ENCODE peak calls at places on chromosomes 2 and 18, in nine cellular contexts. One of them, this sample, is unnamed.

GRCh38 chr2:121804340-121804739 is 48.9 kb downstream of the TSN start:
- DNase-seq in upper lobe of right lung: no peak
- DNase-seq in endothelial cell of umbilical vein: peak; percentile 53
- DNase-seq in PC-9: no peak
- DNase-seq in Caco-2: no peak
- DNase-seq in neural progenitor cell: no peak
- DNase-seq in cardiac fibroblast: peak; percentile 6
- DNase-seq in brain microvascular endothelial cell: peak; percentile 9
- DNase-seq in heart right ventricle: no peak
- DNase-seq in this sample: no peak

GRCh38 chr2:239355139-239355538 is 45.7 kb downstream of the HDAC4 start:
- DNase-seq in heart right ventricle: no peak
- DNase-seq in Caco-2: no peak
- DNase-seq in PC-9: no peak
- DNase-seq in neural progenitor cell: no peak
- DNase-seq in endothelial cell of umbilical vein: no peak
- DNase-seq in cardiac fibroblast: peak; percentile 39
- DNase-seq in upper lobe of right lung: no peak
- DNase-seq in brain microvascular endothelial cell: no peak
- DNase-seq in this sample: peak; percentile 21

GRCh38 chr2:236180831-236181453 is 12.8 kb upstream of the GBX2 start:
- DNase-seq in upper lobe of right lung: no peak
- DNase-seq in endothelial cell of umbilical vein: peak; percentile 88
- DNase-seq in PC-9: peak; percentile 59
- DNase-seq in brain microvascular endothelial cell: peak; percentile 70
- DNase-seq in cardiac fibroblast: peak; percentile 81
- DNase-seq in neural progenitor cell: peak; percentile 83
- DNase-seq in heart right ventricle: no peak
- DNase-seq in Caco-2: peak; percentile 61
- DNase-seq in this sample: peak; percentile 83

GRCh38 chr2:220575963-220576362 is 948.5 kb downstream of the SLC4A3 start:
- DNase-seq in upper lobe of right lung: no peak
- DNase-seq in Caco-2: no peak
- DNase-seq in heart right ventricle: no peak
- DNase-seq in brain microvascular endothelial cell: no peak
- DNase-seq in neural progenitor cell: no peak
- DNase-seq in PC-9: no peak
- DNase-seq in cardiac fibroblast: no peak
- DNase-seq in endothelial cell of umbilical vein: no peak
- DNase-seq in this sample: no peak

GRCh38 chr2:27721335-27721734 is 50.2 kb upstream of the MRPL33 start:
- DNase-seq in Caco-2: no peak
- DNase-seq in endothelial cell of umbilical vein: no peak
- DNase-seq in heart right ventricle: no peak
- DNase-seq in cardiac fibroblast: no peak
- DNase-seq in PC-9: peak; percentile 99
- DNase-seq in neural progenitor cell: no peak
- DNase-seq in upper lobe of right lung: no peak
- DNase-seq in brain microvascular endothelial cell: no peak
- DNase-seq in this sample: no peak

GRCh38 chr2:106094101-106094860 is 99.8 kb downstream of the UXS1 start:
- DNase-seq in PC-9: no peak
- DNase-seq in cardiac fibroblast: no peak
- DNase-seq in heart right ventricle: no peak
- DNase-seq in brain microvascular endothelial cell: no peak
- DNase-seq in upper lobe of right lung: no peak
- DNase-seq in Caco-2: no peak
- DNase-seq in endothelial cell of umbilical vein: no peak
- DNase-seq in neural progenitor cell: no peak
- DNase-seq in this sample: no peak

GRCh38 chr2:75022516-75022915 is 64.1 kb downstream of the POLE4 start:
- DNase-seq in cardiac fibroblast: peak; percentile 38
- DNase-seq in PC-9: no peak
- DNase-seq in neural progenitor cell: no peak
- DNase-seq in endothelial cell of umbilical vein: no peak
- DNase-seq in brain microvascular endothelial cell: no peak
- DNase-seq in heart right ventricle: no peak
- DNase-seq in upper lobe of right lung: no peak
- DNase-seq in Caco-2: no peak
- DNase-seq in this sample: no peak

GRCh38 chr2:81327916-81328315 is 1023.4 kb upstream of the LRRTM1 start:
- DNase-seq in endothelial cell of umbilical vein: no peak
- DNase-seq in upper lobe of right lung: no peak
- DNase-seq in PC-9: no peak
- DNase-seq in heart right ventricle: no peak
- DNase-seq in cardiac fibroblast: no peak
- DNase-seq in Caco-2: no peak
- DNase-seq in brain microvascular endothelial cell: no peak
- DNase-seq in neural progenitor cell: no peak
- DNase-seq in this sample: no peak

GRCh38 chr2:239688098-239688497 is 287.3 kb upstream of the HDAC4 start:
- DNase-seq in neural progenitor cell: no peak
- DNase-seq in endothelial cell of umbilical vein: no peak
- DNase-seq in cardiac fibroblast: no peak
- DNase-seq in Caco-2: no peak
- DNase-seq in brain microvascular endothelial cell: no peak
- DNase-seq in heart right ventricle: no peak
- DNase-seq in upper lobe of right lung: peak; percentile 63
- DNase-seq in PC-9: no peak
- DNase-seq in this sample: no peak

GRCh38 chr2:239839306-239839705 is 185.8 kb downstream of the NDUFA10 start:
- DNase-seq in endothelial cell of umbilical vein: no peak
- DNase-seq in cardiac fibroblast: no peak
- DNase-seq in PC-9: no peak
- DNase-seq in neural progenitor cell: no peak
- DNase-seq in brain microvascular endothelial cell: no peak
- DNase-seq in Caco-2: no peak
- DNase-seq in heart right ventricle: no peak
- DNase-seq in upper lobe of right lung: peak; percentile 51
- DNase-seq in this sample: no peak

GRCh38 chr18:23284629-23285028 is 149.3 kb downstream of the CABLES1 start:
- DNase-seq in upper lobe of right lung: no peak
- DNase-seq in heart right ventricle: no peak
- DNase-seq in brain microvascular endothelial cell: no peak
- DNase-seq in Caco-2: no peak
- DNase-seq in cardiac fibroblast: no peak
- DNase-seq in neural progenitor cell: no peak
- DNase-seq in PC-9: no peak
- DNase-seq in endothelial cell of umbilical vein: no peak
- DNase-seq in this sample: no peak

GRCh38 chr2:79511320-79511951 is 1.4 kb upstream of the CTNNA2 start:
- DNase-seq in PC-9: no peak
- DNase-seq in neural progenitor cell: peak; percentile 93
- DNase-seq in brain microvascular endothelial cell: no peak
- DNase-seq in upper lobe of right lung: no peak
- DNase-seq in endothelial cell of umbilical vein: peak; percentile 3
- DNase-seq in Caco-2: peak; percentile 64
- DNase-seq in heart right ventricle: no peak
- DNase-seq in cardiac fibroblast: peak; percentile 45
- DNase-seq in this sample: peak; percentile 10

GRCh38 chr2:163640542-163641195 is 95.1 kb downstream of the FIGN start:
- DNase-seq in endothelial cell of umbilical vein: no peak
- DNase-seq in brain microvascular endothelial cell: no peak
- DNase-seq in PC-9: no peak
- DNase-seq in upper lobe of right lung: no peak
- DNase-seq in cardiac fibroblast: no peak
- DNase-seq in Caco-2: no peak
- DNase-seq in neural progenitor cell: peak; percentile 30
- DNase-seq in heart right ventricle: no peak
- DNase-seq in this sample: no peak

GRCh38 chr2:189581354-189582139 is 961 bp upstream of the SLC40A1 start:
- DNase-seq in cardiac fibroblast: no peak
- DNase-seq in PC-9: peak; percentile 65
- DNase-seq in upper lobe of right lung: no peak
- DNase-seq in neural progenitor cell: peak; percentile 50
- DNase-seq in endothelial cell of umbilical vein: no peak
- DNase-seq in heart right ventricle: peak; percentile 19
- DNase-seq in brain microvascular endothelial cell: no peak
- DNase-seq in Caco-2: peak; percentile 86
- DNase-seq in this sample: no peak

GRCh38 chr18:80154293-80154692 is 45.2 kb downstream of the ADNP2 start:
- DNase-seq in endothelial cell of umbilical vein: peak; percentile 9
- DNase-seq in Caco-2: peak; percentile 2
- DNase-seq in heart right ventricle: no peak
- DNase-seq in cardiac fibroblast: peak; percentile 29
- DNase-seq in brain microvascular endothelial cell: no peak
- DNase-seq in neural progenitor cell: peak; percentile 47
- DNase-seq in PC-9: no peak
- DNase-seq in upper lobe of right lung: no peak
- DNase-seq in this sample: peak; percentile 33

GRCh38 chr18:34385306-34385705 is 160.6 kb upstream of the NOL4 start:
- DNase-seq in upper lobe of right lung: no peak
- DNase-seq in Caco-2: no peak
- DNase-seq in heart right ventricle: no peak
- DNase-seq in neural progenitor cell: no peak
- DNase-seq in cardiac fibroblast: no peak
- DNase-seq in brain microvascular endothelial cell: no peak
- DNase-seq in PC-9: no peak
- DNase-seq in endothelial cell of umbilical vein: no peak
- DNase-seq in this sample: no peak

GRCh38 chr2:170113168-170113567 is 64.8 kb upstream of the MYO3B start:
- DNase-seq in neural progenitor cell: no peak
- DNase-seq in upper lobe of right lung: no peak
- DNase-seq in brain microvascular endothelial cell: no peak
- DNase-seq in endothelial cell of umbilical vein: no peak
- DNase-seq in PC-9: no peak
- DNase-seq in Caco-2: no peak
- DNase-seq in heart right ventricle: no peak
- DNase-seq in cardiac fibroblast: no peak
- DNase-seq in this sample: no peak

GRCh38 chr2:1974391-1974790 is 230.1 kb upstream of the PXDN start:
- DNase-seq in neural progenitor cell: no peak
- DNase-seq in upper lobe of right lung: no peak
- DNase-seq in heart right ventricle: no peak
- DNase-seq in brain microvascular endothelial cell: peak; percentile 99
- DNase-seq in cardiac fibroblast: peak; percentile 74
- DNase-seq in PC-9: no peak
- DNase-seq in Caco-2: no peak
- DNase-seq in endothelial cell of umbilical vein: no peak
- DNase-seq in this sample: no peak

GRCh38 chr2:109132626-109133025 is 3.6 kb downstream of the SH3RF3 start:
- DNase-seq in PC-9: no peak
- DNase-seq in brain microvascular endothelial cell: no peak
- DNase-seq in heart right ventricle: no peak
- DNase-seq in neural progenitor cell: no peak
- DNase-seq in upper lobe of right lung: no peak
- DNase-seq in cardiac fibroblast: no peak
- DNase-seq in Caco-2: no peak
- DNase-seq in endothelial cell of umbilical vein: no peak
- DNase-seq in this sample: no peak

GRCh38 chr2:188291142-188291616 is 495 bp upstream of the GULP1 start:
- DNase-seq in upper lobe of right lung: peak; percentile 59
- DNase-seq in brain microvascular endothelial cell: no peak
- DNase-seq in cardiac fibroblast: peak; percentile 43
- DNase-seq in endothelial cell of umbilical vein: peak; percentile 72
- DNase-seq in PC-9: no peak
- DNase-seq in heart right ventricle: no peak
- DNase-seq in Caco-2: peak; percentile 42
- DNase-seq in neural progenitor cell: peak; percentile 54
- DNase-seq in this sample: peak; percentile 16
- H3K4me3 ChIP-seq in upper lobe of right lung: peak overlapping the region; percentile 72
- H3K4me3 ChIP-seq in brain microvascular endothelial cell: peak overlapping the region; percentile 86
- H3K4me3 ChIP-seq in cardiac fibroblast: peak overlapping the region; percentile 83
- H3K4me3 ChIP-seq in endothelial cell of umbilical vein: peak overlapping the region; percentile 84
- H3K4me3 ChIP-seq in PC-9: peak overlapping the region; percentile 83
- H3K4me3 ChIP-seq in heart right ventricle: peak overlapping the region; percentile 76
- H3K4me3 ChIP-seq in Caco-2: peak overlapping the region; percentile 92
- H3K4me3 ChIP-seq in neural progenitor cell: peak overlapping the region; percentile 97
- H3K4me3 ChIP-seq in this sample: peak overlapping the region; percentile 84

GRCh38 chr18:3757361-3757760 is 307.4 kb downstream of the TGIF1 start:
- DNase-seq in brain microvascular endothelial cell: no peak
- DNase-seq in neural progenitor cell: no peak
- DNase-seq in cardiac fibroblast: no peak
- DNase-seq in heart right ventricle: no peak
- DNase-seq in PC-9: no peak
- DNase-seq in endothelial cell of umbilical vein: no peak
- DNase-seq in Caco-2: no peak
- DNase-seq in upper lobe of right lung: no peak
- DNase-seq in this sample: no peak
- TF ChIP-seq CTCF in brain microvascular endothelial cell: no peak
- TF ChIP-seq CTCF in neural progenitor cell: no peak
- TF ChIP-seq CTCF in cardiac fibroblast: no peak
- TF ChIP-seq CTCF in heart right ventricle: no peak
- TF ChIP-seq CTCF in PC-9: no peak
- TF ChIP-seq CTCF in endothelial cell of umbilical vein: no peak
- TF ChIP-seq CTCF in Caco-2: no peak
- TF ChIP-seq CTCF in upper lobe of right lung: no peak
- TF ChIP-seq CTCF in this sample: no peak

DNA sequence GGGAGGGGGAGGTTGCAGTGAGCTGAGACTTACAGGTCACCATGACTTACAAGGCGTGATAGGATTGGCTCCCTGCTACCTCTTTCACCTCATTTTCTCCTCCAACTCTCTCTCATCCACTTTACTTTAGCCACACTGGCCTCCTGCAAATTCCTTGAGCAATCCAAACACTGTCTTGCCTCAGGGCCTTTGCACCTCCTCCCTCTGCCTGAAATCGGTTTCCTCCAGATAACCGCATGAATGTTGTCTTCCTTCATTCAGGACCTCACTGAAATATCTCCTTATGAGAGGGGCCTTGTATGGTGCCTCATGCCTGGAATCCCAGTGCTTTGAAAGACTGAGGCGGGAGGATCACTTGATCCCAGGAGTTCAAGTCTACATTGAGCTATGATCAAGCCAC is 21.8 kb downstream of the WNT10A start:
- DNase-seq in neural progenitor cell: no peak
- DNase-seq in heart right ventricle: no peak
- DNase-seq in Caco-2: no peak
- DNase-seq in cardiac fibroblast: no peak
- DNase-seq in brain microvascular endothelial cell: no peak
- DNase-seq in endothelial cell of umbilical vein: no peak
- DNase-seq in upper lobe of right lung: no peak
- DNase-seq in PC-9: no peak
- DNase-seq in this sample: no peak
- H3K4me3 ChIP-seq in neural progenitor cell: no peak overlapping the region
- H3K4me3 ChIP-seq in heart right ventricle: no peak overlapping the region
- H3K4me3 ChIP-seq in Caco-2: no peak overlapping the region
- H3K4me3 ChIP-seq in cardiac fibroblast: no peak overlapping the region
- H3K4me3 ChIP-seq in brain microvascular endothelial cell: no peak overlapping the region
- H3K4me3 ChIP-seq in endothelial cell of umbilical vein: no peak overlapping the region
- H3K4me3 ChIP-seq in upper lobe of right lung: no peak overlapping the region
- H3K4me3 ChIP-seq in PC-9: no peak overlapping the region
- H3K4me3 ChIP-seq in this sample: no peak overlapping the region

GRCh38 chr2:17996978-17997377 is 118.5 kb downstream of the KCNS3 start:
- DNase-seq in neural progenitor cell: no peak
- DNase-seq in heart right ventricle: no peak
- DNase-seq in upper lobe of right lung: no peak
- DNase-seq in brain microvascular endothelial cell: no peak
- DNase-seq in cardiac fibroblast: no peak
- DNase-seq in endothelial cell of umbilical vein: no peak
- DNase-seq in PC-9: no peak
- DNase-seq in Caco-2: no peak
- DNase-seq in this sample: no peak

DNA sequence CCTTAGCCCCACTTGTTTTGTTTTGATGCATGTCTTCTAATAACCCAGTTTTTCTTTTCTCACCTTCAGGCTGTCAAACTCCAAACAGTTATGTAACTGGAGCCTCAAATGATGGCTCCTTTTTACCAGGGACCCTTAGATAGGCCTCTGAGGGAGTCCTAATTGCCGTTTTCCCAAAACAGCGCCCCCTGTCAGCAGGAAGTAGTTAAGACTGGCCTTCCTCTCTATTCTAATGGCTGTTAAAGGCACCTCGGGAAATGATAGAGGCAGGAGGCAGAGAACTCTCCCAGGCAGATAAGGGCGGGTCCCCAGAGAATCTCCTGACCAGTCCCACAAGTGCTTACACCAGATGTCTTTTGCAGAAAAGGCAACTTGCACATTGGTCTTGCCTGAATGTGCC is 123.2 kb downstream of the KCNS3 start:
- DNase-seq in cardiac fibroblast: no peak
- DNase-seq in PC-9: no peak
- DNase-seq in brain microvascular endothelial cell: no peak
- DNase-seq in neural progenitor cell: peak; percentile 3
- DNase-seq in Caco-2: no peak
- DNase-seq in upper lobe of right lung: no peak
- DNase-seq in heart right ventricle: no peak
- DNase-seq in endothelial cell of umbilical vein: no peak
- DNase-seq in this sample: no peak
- TF ChIP-seq CTCF in cardiac fibroblast: no peak
- TF ChIP-seq CTCF in PC-9: peak; percentile 59
- TF ChIP-seq CTCF in brain microvascular endothelial cell: peak; percentile 39
- TF ChIP-seq CTCF in neural progenitor cell: peak; percentile 45
- TF ChIP-seq CTCF in Caco-2: no peak
- TF ChIP-seq CTCF in upper lobe of right lung: no peak
- TF ChIP-seq CTCF in heart right ventricle: no peak
- TF ChIP-seq CTCF in endothelial cell of umbilical vein: no peak
- TF ChIP-seq CTCF in this sample: no peak